ENCODE peak calls at places on chromosomes 6 and 20, in eight cellular contexts. B, F, D, T, O, X, N and I are unnamed samples.

GRCh38 chr6:148967546-148967945 is 220.7 kb downstream of the UST start:
- DNase-seq in N (no peak), T (no peak), F (no peak), O (no peak), X (no peak), D (no peak), B (no peak), I (no peak)

GRCh38 chr6:122669868-122670267 is 59.7 kb downstream of the PKIB start:
- DNase-seq in X (no peak), T (peak; percentile 57), B (no peak), F (no peak), O (no peak), D (no peak), N (no peak), I (no peak)

GRCh38 chr6:163356324-163356723 is 58.2 kb upstream of the QKI start:
- DNase-seq in B (peak; percentile 21), N (peak; percentile 88), D (no peak), O (peak; percentile 57), F (no peak), X (peak; percentile 78), T (peak; percentile 67), I (peak; percentile 75)

GRCh38 chr6:66307490-66307889 is 600.5 kb upstream of the EYS start:
- DNase-seq in F (no peak), T (no peak), O (peak; percentile 46), D (no peak), B (no peak), N (no peak), X (no peak), I (no peak)

GRCh38 chr20:63619086-63619485 is 7.8 kb downstream of the GMEB2 start:
- DNase-seq in O (no peak), T (no peak), B (no peak), D (no peak), X (no peak), N (no peak), F (no peak), I (no peak)

GRCh38 chr20:23625236-23625964 is 12.4 kb downstream of the CST3 start:
- DNase-seq in B (peak; percentile 12), O (no peak), T (no peak), N (no peak), F (no peak), D (no peak), X (no peak), I (no peak)

GRCh38 chr6:1368940-1369339 is 20.4 kb upstream of the FOXF2 start:
- DNase-seq in B (no peak), X (no peak), N (no peak), O (no peak), F (no peak), D (no peak), T (no peak), I (no peak)

GRCh38 chr20:24953621-24954133 is 4.6 kb downstream of the CST7 start:
- DNase-seq in B (peak; percentile 14), X (no peak), F (no peak), T (no peak), O (no peak), D (no peak), N (no peak), I (no peak)

GRCh38 chr6:17740559-17741220 is 34.0 kb upstream of the NUP153 start:
- DNase-seq in X (no peak), T (no peak), D (no peak), N (no peak), F (no peak), B (no peak), O (no peak), I (no peak)

GRCh38 chr6:48098923-48099322 is 12.1 kb downstream of the PTCHD4 start:
- DNase-seq in F (no peak), O (no peak), T (peak; percentile 55), N (peak; percentile 2), X (no peak), D (no peak), B (no peak), I (no peak)

GRCh38 chr20:50722466-50723155 is 8.8 kb upstream of the PARD6B start:
- DNase-seq in N (no peak), O (no peak), X (no peak), T (no peak), D (no peak), B (no peak), F (no peak), I (no peak)

GRCh38 chr6:43912598-43913387 is 142.8 kb downstream of the VEGFA start:
- DNase-seq in O (no peak), T (no peak), B (no peak), N (no peak), X (no peak), D (no peak), F (no peak), I (peak; percentile 28)

GRCh38 chr6:117930645-117931044 is 23.6 kb downstream of the SLC35F1 start:
- DNase-seq in O (no peak), F (no peak), D (no peak), X (no peak), T (no peak), B (no peak), N (no peak), I (no peak)

GRCh38 chr6:73515204-73516101 is 5.4 kb downstream of the EEF1A1 start:
- DNase-seq in T (peak; percentile 73), F (peak; percentile 83), O (peak; percentile 91), B (peak; percentile 62), N (peak; percentile 76), D (no peak), X (no peak), I (no peak)

GRCh38 chr6:32191696-32192607 is 491 bp downstream of the GPSM3 start:
- DNase-seq in X (no peak), O (no peak), N (no peak), F (no peak), T (no peak), D (no peak), B (no peak), I (no peak)

GRCh38 chr20:50304501-50304856 is 113.8 kb downstream of the CEBPB start:
- DNase-seq in F (peak; percentile 55), O (peak; percentile 96), B (peak; percentile 44), D (no peak), X (peak; percentile 70), T (no peak), N (peak; percentile 75), I (no peak)

GRCh38 chr6:37258405-37258704 is 411 bp upstream of the TMEM217 start:
- DNase-seq in O (no peak), B (no peak), N (no peak), F (no peak), X (no peak), T (peak; percentile 5), D (no peak), I (no peak)

GRCh38 chr6:139250296-139251274 is 41.2 kb downstream of the TXLNB start:
- DNase-seq in F (peak; percentile 72), T (peak; percentile 55), B (peak; percentile 57), O (peak; percentile 49), X (no peak), N (peak; percentile 65), D (peak; percentile 57), I (no peak)

GRCh38 chr6:41937472-41937871 is 4.1 kb downstream of the CCND3 start:
- DNase-seq in F (no peak), D (no peak), X (no peak), B (no peak), N (no peak), T (no peak), O (no peak), I (no peak)
- H3K4me1 ChIP-seq in F (peaks cover 24% of the 10 kb centered on the region), D (peaks cover 14% of the 10 kb centered on the region), X (peaks cover 66% of the 10 kb centered on the region), B (peaks cover 21% of the 10 kb centered on the region), N (peaks cover 56% of the 10 kb centered on the region), T (peaks cover 32% of the 10 kb centered on the region), O (peaks cover 16% of the 10 kb centered on the region), I (peaks cover 70% of the 10 kb centered on the region)

DNA sequence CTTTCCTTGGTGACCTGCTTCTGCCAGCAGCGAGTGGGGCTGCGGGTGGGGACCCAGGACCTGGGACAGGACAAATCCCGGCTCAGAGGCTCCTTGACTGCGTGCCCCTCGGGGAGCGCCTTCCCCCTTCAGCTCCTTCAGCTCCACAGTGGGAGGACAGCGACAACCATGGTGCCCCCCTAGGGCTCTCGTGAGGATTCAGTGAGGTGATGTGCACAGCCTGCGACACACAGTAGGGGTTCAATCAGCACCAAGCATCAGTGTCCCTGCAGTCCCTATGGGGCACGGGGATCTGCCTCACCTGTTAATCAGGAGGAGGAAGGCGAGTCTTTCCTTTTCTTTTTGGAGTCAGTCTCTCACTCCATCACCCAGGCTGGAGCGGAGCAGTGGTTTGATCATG is 209.2 kb downstream of the PREX1 start:
- DNase-seq in O (no peak), B (no peak), N (no peak), F (no peak), D (no peak), T (no peak), X (peak; percentile 56), I (peak; percentile 39)
- H3K4me3 ChIP-seq in O (no peak overlapping the region), B (no peak overlapping the region), N (no peak overlapping the region), F (no peak overlapping the region), D (no peak overlapping the region), T (no peak overlapping the region), X (no peak overlapping the region), I (no peak overlapping the region)

GRCh38 chr20:43304598-43304997 is 114.9 kb upstream of the PTPRT start:
- DNase-seq in X (no peak), B (no peak), D (no peak), T (no peak), O (no peak), N (no peak), F (no peak), I (no peak)
- H3K4me1 ChIP-seq in X (no peaks in the 10 kb centered on the region), B (no peaks in the 10 kb centered on the region), D (no peaks in the 10 kb centered on the region), T (no peaks in the 10 kb centered on the region), O (no peaks in the 10 kb centered on the region), N (no peaks in the 10 kb centered on the region), F (no peaks in the 10 kb centered on the region), I (no peaks in the 10 kb centered on the region)

GRCh38 chr20:60168963-60169362 is 210.7 kb downstream of the CDH26 start:
- DNase-seq in D (no peak), X (no peak), T (no peak), B (no peak), F (no peak), N (no peak), O (no peak), I (no peak)

GRCh38 chr20:60177080-60177479 is 218.9 kb downstream of the CDH26 start:
- DNase-seq in F (no peak), T (no peak), X (no peak), B (no peak), O (no peak), D (no peak), N (no peak), I (no peak)

GRCh38 chr20:60167840-60168239 is 209.6 kb downstream of the CDH26 start:
- DNase-seq in O (no peak), X (no peak), T (no peak), F (no peak), N (no peak), B (no peak), D (no peak), I (no peak)

GRCh38 chr20:60170116-60170515 is 211.9 kb downstream of the CDH26 start:
- DNase-seq in D (no peak), T (no peak), X (no peak), O (no peak), B (peak; percentile 19), N (no peak), F (no peak), I (no peak)

DNA sequence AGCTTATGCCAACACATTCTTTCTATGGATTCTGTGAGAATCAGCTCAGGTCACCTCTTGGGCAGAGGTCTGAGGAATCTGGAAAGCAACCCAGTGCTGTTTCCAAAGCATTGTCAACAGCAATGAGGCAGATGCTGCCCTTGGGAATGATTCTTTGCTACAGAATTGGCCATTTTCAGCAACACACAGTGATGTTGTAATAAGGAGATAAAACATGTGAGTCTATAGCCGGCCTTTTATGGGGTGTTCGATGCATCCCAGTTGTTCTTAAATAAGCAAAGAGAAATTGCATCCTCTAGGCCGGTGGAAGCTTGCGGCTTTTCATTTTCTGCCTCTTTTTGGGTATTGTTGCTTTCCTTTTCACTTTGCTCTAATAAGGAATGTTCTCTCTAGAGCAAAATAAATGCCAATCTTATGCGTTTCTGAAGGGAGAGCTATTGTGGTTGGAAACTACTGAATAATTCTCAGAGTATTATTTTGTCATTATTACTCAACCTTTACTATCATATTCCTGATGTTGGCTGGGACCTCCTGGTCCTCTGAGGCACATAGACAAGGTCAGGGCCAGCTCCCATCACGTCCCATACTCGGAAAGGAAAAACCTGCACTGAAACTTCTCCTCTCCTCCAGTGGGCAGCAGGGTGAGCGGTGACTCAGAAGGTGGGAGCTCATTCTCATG is 214.2 kb downstream of the CDH26 start:
- DNase-seq in N (no peak), B (no peak), F (no peak), O (peak; percentile 3), D (no peak), X (no peak), T (no peak), I (no peak)
- H3K4me3 ChIP-seq in N (no peak overlapping the region), B (no peak overlapping the region), F (no peak overlapping the region), O (no peak overlapping the region), D (no peak overlapping the region), X (no peak overlapping the region), T (no peak overlapping the region), I (no peak overlapping the region)